ENCODE peak calls at places on chromosomes 7 and 10, in six cellular contexts. U is epithelial cell of prostate; L is retina; A is activated CD8-positive, alpha-beta T cell treated with anti-CD3 and anti-CD28 coated beads for 36 hours; F is activated naive CD4-positive, alpha-beta T cell; J is fibroblast of pulmonary artery. Z is an unnamed sample.

GRCh38 chr10:18607503-18607902 is 43.9 kb downstream of the NSUN6 start:
- DNase-seq in A (peak), J (peak), U (peak), F (no peak), L (no peak), Z (no peak)

GRCh38 chr7:141575654-141576448 is 24.6 kb downstream of the AGK start:
- DNase-seq in F (no peak), L (no peak), J (no peak), U (no peak), A (no peak), Z (no peak)

GRCh38 chr7:107072133-107072532 is 27.6 kb downstream of the PRKAR2B start:
- DNase-seq in U (no peak), J (no peak), F (no peak), L (no peak), A (no peak), Z (no peak)

GRCh38 chr10:86900955-86901354 is 56.5 kb downstream of the MMRN2 start:
- DNase-seq in L (no peak), U (no peak), F (no peak), J (peak), A (no peak), Z (no peak)

GRCh38 chr10:77062381-77062780 is 575.2 kb downstream of the KCNMA1 start:
- DNase-seq in L (no peak), U (peak), J (no peak), F (no peak), A (no peak), Z (no peak)

GRCh38 chr10:91296471-91296870 is 76.0 kb downstream of the PCGF5 start:
- DNase-seq in L (no peak), F (no peak), J (peak), U (no peak), A (no peak), Z (no peak)

GRCh38 chr7:10557375-10557774 is 416.3 kb upstream of the PHF14 start:
- DNase-seq in U (no peak), L (no peak), A (no peak), J (no peak), F (no peak), Z (no peak)

GRCh38 chr10:72875250-72876055 is 18.1 kb upstream of the OIT3 start:
- DNase-seq in A (no peak), L (no peak), F (no peak), J (peak), U (no peak), Z (no peak)

GRCh38 chr7:1956611-1957470 is 275.9 kb downstream of the MAD1L1 start:
- DNase-seq in F (no peak), A (no peak), U (no peak), J (no peak), L (peak), Z (no peak)

GRCh38 chr10:74650613-74651012 is 175.8 kb upstream of the KAT6B start:
- DNase-seq in J (no peak), U (no peak), L (no peak), F (no peak), A (no peak), Z (no peak)

GRCh38 chr10:84632866-84633265 is 304.5 kb downstream of the CCSER2 start:
- DNase-seq in F (no peak), J (peak), A (no peak), L (no peak), U (peak), Z (no peak)

GRCh38 chr7:125355899-125356298 is 426.3 kb upstream of the POT1 start:
- DNase-seq in F (no peak), A (no peak), L (no peak), U (no peak), J (peak), Z (no peak)

GRCh38 chr7:152459724-152460251 is 24.0 kb upstream of the KMT2C start:
- DNase-seq in U (no peak), A (no peak), L (peak), J (no peak), F (no peak), Z (no peak)

GRCh38 chr10:104417629-104418292 is 64.1 kb downstream of the CFAP58 start:
- DNase-seq in F (no peak), A (no peak), L (no peak), U (no peak), J (peak), Z (no peak)